ENCODE peak calls at places on chromosomes 3 and 15, in six cellular contexts. G is cardiac muscle cell; L is mesothelial cell of epicardium; Z is RWPE2; D is astrocyte of the spinal cord; I is CD8-positive, alpha-beta T cell. W is an unnamed sample.
A peak's percentile ranks its signal among the peaks of the same experiment; 100 is the strongest.

GRCh38 chr15:25249236-25250010 is 189.4 kb downstream of the UBE3A start:
- DNase-seq in L (peak; percentile 31), G (no peak), Z (peak; percentile 57), I (no peak), D (no peak), W (no peak)

GRCh38 chr3:45778761-45779201 is 17.6 kb downstream of the SLC6A20 start:
- DNase-seq in Z (no peak), G (no peak), D (no peak), I (no peak), L (no peak), W (no peak)

GRCh38 chr3:142850395-142851023 is 38.4 kb downstream of the PCOLCE2 start:
- DNase-seq in G (peak; percentile 93), L (no peak), D (peak; percentile 95), I (no peak), Z (no peak), W (peak; percentile 98)

GRCh38 chr3:11907667-11908660 is 61.3 kb upstream of the TAMM41 start:
- DNase-seq in Z (no peak), I (no peak), L (peak; percentile 16), G (no peak), D (no peak), W (peak; percentile 4)

GRCh38 chr3:134374791-134375541 is 719 bp upstream of the AMOTL2 start:
- DNase-seq in L (no peak), D (no peak), G (no peak), Z (no peak), I (no peak), W (no peak)

GRCh38 chr15:52448010-52448890 is 80.4 kb downstream of the MYO5A start:
- DNase-seq in L (no peak), G (no peak), I (no peak), Z (no peak), D (peak; percentile 19), W (no peak)

GRCh38 chr15:35911052-35911780 is 365.3 kb upstream of the DPH6 start:
- DNase-seq in L (no peak), Z (no peak), G (no peak), I (no peak), D (no peak), W (no peak)

GRCh38 chr3:126111566-126112475 is 27.9 kb upstream of the SLC41A3 start:
- DNase-seq in Z (no peak), L (peak; percentile 33), I (no peak), G (no peak), D (no peak), W (no peak)

GRCh38 chr3:47385796-47386195 is 5.0 kb downstream of the PTPN23 start:
- DNase-seq in G (no peak), D (no peak), Z (no peak), I (no peak), L (no peak), W (peak; percentile 25)

GRCh38 chr15:58492661-58493397 is 61.0 kb downstream of the LIPC start:
- DNase-seq in G (no peak), D (no peak), L (no peak), Z (no peak), I (no peak), W (no peak)

GRCh38 chr3:119631529-119631928 is 28.9 kb downstream of the POPDC2 start:
- DNase-seq in I (no peak), L (no peak), Z (no peak), D (no peak), G (no peak), W (no peak)

GRCh38 chr15:70171224-70171886 is 73.6 kb upstream of the TLE3 start:
- DNase-seq in Z (no peak), I (no peak), G (peak; percentile 56), L (no peak), D (no peak), W (no peak)

GRCh38 chr3:11559816-11560633 is 83.7 kb downstream of the VGLL4 start:
- DNase-seq in L (no peak), I (no peak), D (no peak), G (no peak), Z (peak; percentile 34), W (no peak)

GRCh38 chr3:194296448-194296831 is 54.7 kb downstream of the CPN2 start:
- DNase-seq in L (peak; percentile 62), Z (peak; percentile 62), I (no peak), D (peak; percentile 67), G (peak; percentile 94), W (peak; percentile 67)

GRCh38 chr15:79316864-79317263 is 6.0 kb downstream of the TMED3 start:
- DNase-seq in G (no peak), D (no peak), Z (no peak), I (no peak), L (no peak), W (no peak)

GRCh38 chr3:38153986-38154608 is 11.2 kb upstream of the OXSR1 start:
- DNase-seq in D (no peak), L (no peak), Z (no peak), I (no peak), G (peak; percentile 91), W (peak; percentile 96)

GRCh38 chr15:70853855-70854668 is at the start of gene LARP6:
- DNase-seq in G (peak; percentile 62), L (peak; percentile 73), Z (no peak), I (no peak), D (peak; percentile 76), W (no peak)

GRCh38 chr15:89662893-89663673 is 7.8 kb upstream of the KIF7 start:
- DNase-seq in Z (peak; percentile 92), L (no peak), I (no peak), G (peak; percentile 98), D (peak; percentile 90), W (peak; percentile 94)

GRCh38 chr3:49470714-49471420 is 800 bp downstream of the DAG1 start:
- DNase-seq in D (no peak), Z (no peak), L (no peak), G (no peak), I (no peak), W (no peak)

GRCh38 chr15:93213281-93213680 is 124.3 kb upstream of the RGMA start:
- DNase-seq in D (no peak), I (no peak), Z (no peak), L (no peak), G (no peak), W (no peak)

GRCh38 chr3:4247391-4247790 is 55.8 kb upstream of the SETMAR start:
- DNase-seq in I (no peak), G (no peak), L (no peak), D (no peak), Z (no peak), W (no peak)
- TF ChIP-seq CTCF in I (no peak), G (no peak), L (no peak), D (no peak), Z (no peak), W (no peak)

GRCh38 chr3:116034071-116034470 is 410.8 kb downstream of the GAP43 start:
- DNase-seq in D (no peak), Z (no peak), L (no peak), G (no peak), I (no peak), W (no peak)

GRCh38 chr3:116028157-116028556 is 404.8 kb downstream of the GAP43 start:
- DNase-seq in Z (no peak), L (no peak), D (no peak), I (no peak), G (no peak), W (no peak)

GRCh38 chr3:116030131-116030850 is 407.0 kb downstream of the GAP43 start:
- DNase-seq in L (no peak), I (no peak), D (no peak), Z (no peak), G (no peak), W (no peak)

GRCh38 chr3:116032176-116032575 is 408.9 kb downstream of the GAP43 start:
- DNase-seq in L (no peak), D (no peak), Z (no peak), I (no peak), G (no peak), W (no peak)

GRCh38 chr3:116029286-116029685 is 406.0 kb downstream of the GAP43 start:
- DNase-seq in G (no peak), D (no peak), Z (no peak), I (no peak), L (no peak), W (no peak)
- TF ChIP-seq CTCF in G (no peak), D (no peak), Z (no peak), I (no peak), L (no peak), W (no peak)

GRCh38 chr15:61175024-61175423 is 54.1 kb downstream of the RORA start:
- DNase-seq in G (peak; percentile 21), Z (no peak), L (no peak), D (no peak), I (no peak), W (peak; percentile 20)
- TF ChIP-seq CTCF in G (no peak), Z (no peak), L (no peak), D (no peak), I (no peak), W (no peak)

DNA sequence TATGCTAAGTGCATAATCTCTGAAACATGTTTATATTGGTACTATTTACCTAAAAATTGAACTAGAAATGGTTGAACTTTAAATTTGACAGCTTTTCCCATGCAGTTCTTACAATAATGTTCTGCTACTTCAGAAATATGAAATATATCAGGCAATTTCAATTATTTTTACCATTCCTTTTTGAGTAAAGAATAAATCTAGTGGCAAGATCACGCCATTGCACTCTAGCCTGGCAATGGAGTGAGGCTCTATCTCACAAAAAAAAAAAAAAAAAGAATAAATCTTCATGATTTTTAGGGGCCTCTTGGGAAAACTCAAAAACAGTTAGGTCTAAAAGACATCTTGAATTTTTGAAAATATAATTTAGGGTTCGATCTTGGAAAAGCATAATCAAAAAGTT is 10.6 kb upstream of the DNAAF4 start:
- DNase-seq in I (no peak), L (no peak), D (no peak), G (no peak), Z (no peak), W (no peak)
- TF ChIP-seq CTCF in I (no peak), L (peak; percentile 59), D (peak; percentile 34), G (peak; percentile 23), Z (peak; percentile 34), W (peak; percentile 25)

GRCh38 chr15:62068071-62068786 is 1.5 kb downstream of the C2CD4A start:
- DNase-seq in I (no peak), L (peak; percentile 48), G (peak; percentile 50), D (peak; percentile 29), Z (no peak), W (peak; percentile 36)
- TF ChIP-seq CTCF in I (no peak), L (no peak), G (peak; percentile 12), D (no peak), Z (peak; percentile 41), W (no peak)

W was measured in fibroblast of mammary gland.